ENCODE peak calls at places on chromosomes 6 and 20, in ten cellular contexts. J is GM23248; W is hepatocyte; Q is aorta; A is CD4-positive, alpha-beta memory T cell; D is fibroblast of lung; E is psoas muscle; M is CD4-positive, CD25-positive, alpha-beta regulatory T cell; U is sigmoid colon; O is DND-41. T is an unnamed sample. For H3K27me3, the result is how much of the 10 kb centered on the place peaks cover.

GRCh38 chr20:64106435-64106961 is 867 bp downstream of the NPBWR2 start:
- DNase-seq in M (no peak), E (peak), W (no peak), O (no peak), D (no peak), J (no peak), A (no peak), Q (peak), U (peak), T (peak)

GRCh38 chr6:39366875-39367618 is 44.5 kb upstream of the KCNK16 start:
- DNase-seq in J (peak), E (no peak), U (no peak), O (no peak), Q (no peak), D (no peak), W (no peak), M (no peak), A (no peak), T (no peak)

GRCh38 chr6:105675715-105676397 is 273.0 kb upstream of the PREP start:
- DNase-seq in O (no peak), W (peak), Q (no peak), E (no peak), D (peak), A (no peak), M (no peak), J (peak), U (no peak), T (no peak)

GRCh38 chr6:46612645-46613044 is 40.0 kb downstream of the CYP39A1 start:
- DNase-seq in U (no peak), O (no peak), M (no peak), W (no peak), D (no peak), A (no peak), E (no peak), Q (peak), J (no peak), T (no peak)

GRCh38 chr6:89360415-89360999 is 8.0 kb upstream of the UBE2J1 start:
- DNase-seq in Q (no peak), D (peak), M (peak), A (no peak), U (no peak), E (no peak), W (no peak), J (peak), O (no peak), T (no peak)

GRCh38 chr20:58048096-58048702 is 180.3 kb downstream of the ANKRD60 start:
- DNase-seq in E (no peak), Q (peak), U (no peak), W (peak), J (peak), A (no peak), M (no peak), O (peak), D (peak), T (no peak)

GRCh38 chr6:95248501-95248900 is 328.8 kb upstream of the MANEA start:
- DNase-seq in O (no peak), U (no peak), Q (no peak), W (no peak), A (no peak), E (no peak), D (no peak), J (no peak), M (no peak), T (no peak)

GRCh38 chr6:157246771-157247484 is 76.4 kb downstream of the TMEM242 start:
- DNase-seq in E (no peak), W (no peak), D (no peak), J (no peak), U (no peak), A (no peak), Q (no peak), M (no peak), O (no peak), T (no peak)

GRCh38 chr20:34705383-34706021 is 1.4 kb downstream of the TP53INP2 start:
- DNase-seq in Q (no peak), D (no peak), W (peak), M (no peak), U (no peak), O (no peak), J (peak), A (no peak), E (no peak), T (no peak)

GRCh38 chr20:34074101-34074760 is 37.8 kb downstream of the EIF2S2 start:
- DNase-seq in J (peak), E (no peak), Q (no peak), M (no peak), U (peak), W (no peak), O (no peak), A (no peak), D (no peak), T (no peak)

GRCh38 chr6:82363368-82364086 is at the start of gene TPBG:
- DNase-seq in O (no peak), D (peak), A (peak), J (peak), U (peak), Q (peak), E (peak), W (peak), M (no peak), T (peak)
- H3K27me3 ChIP-seq in O (under half), D (under half), A (under half), J (under half), U (under half), Q (under half), E (under half), W (under half), M (under half), T (under half)

DNA sequence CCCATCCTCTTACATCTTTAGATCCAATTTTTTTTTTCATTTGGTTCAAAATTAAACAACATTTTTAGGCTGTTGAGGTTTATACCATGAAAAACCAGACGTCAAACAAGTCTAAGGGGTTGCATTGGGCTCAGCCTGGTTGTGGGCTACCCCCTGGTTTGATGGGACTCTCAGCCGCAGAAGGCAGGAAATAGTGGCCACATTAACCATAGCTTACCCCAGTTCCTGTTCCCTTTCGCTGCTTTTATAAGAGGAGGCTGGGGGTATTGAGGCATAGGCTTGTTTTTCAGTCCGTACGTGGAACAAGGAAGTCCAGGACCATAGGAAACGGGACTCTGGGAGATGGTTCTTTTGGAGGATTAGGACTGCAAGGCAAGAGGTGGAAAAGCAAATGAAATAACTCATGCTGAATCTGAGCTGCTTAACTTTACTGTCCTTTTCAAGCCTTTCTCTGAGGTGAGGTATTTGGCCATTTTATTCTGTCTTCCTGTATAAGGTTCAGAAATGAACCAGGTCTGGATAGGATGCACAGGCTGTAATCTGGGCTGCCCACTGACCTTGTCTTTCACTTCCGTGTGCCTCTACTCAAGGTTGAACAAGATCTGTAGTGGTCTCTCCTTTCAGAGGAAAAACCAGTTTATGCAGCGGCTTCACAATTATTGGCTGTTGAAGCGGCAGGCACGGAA is 7.7 kb downstream of the BRPF3 start:
- DNase-seq in E (no peak), D (no peak), J (no peak), M (peak), A (peak), O (peak), Q (no peak), W (no peak), U (no peak), T (no peak)
- H3K4me3 ChIP-seq in E (no peak), D (no peak), J (no peak), M (peak), A (peak), O (no peak), Q (no peak), W (no peak), U (no peak), T (no peak)

GRCh38 chr20:60359010-60359409 is 400.8 kb downstream of the CDH26 start:
- DNase-seq in J (no peak), M (no peak), A (no peak), E (no peak), W (no peak), U (no peak), Q (no peak), O (no peak), D (no peak), T (no peak)
- H3K27me3 ChIP-seq in J (under half), M (under half), A (under half), E (under half), W (under half), U (under half), Q (under half), O (under half), D (under half), T (under half)

GRCh38 chr6:53484409-53485280 is 60.3 kb downstream of the GCLC start:
- DNase-seq in U (peak), E (no peak), Q (no peak), W (peak), O (peak), M (peak), D (peak), J (peak), A (peak), T (no peak)
- H3K4me3 ChIP-seq in U (no peak), E (peak), Q (no peak), W (no peak), O (no peak), M (peak), D (no peak), J (no peak), A (no peak), T (no peak)

GRCh38 chr20:45545754-45546453 is 1.3 kb downstream of the EPPIN start:
- DNase-seq in D (peak), M (no peak), O (no peak), A (no peak), U (no peak), W (peak), Q (no peak), E (no peak), J (peak), T (no peak)

GRCh38 chr20:45550765-45551164 is 3.6 kb upstream of the EPPIN start:
- DNase-seq in U (no peak), O (no peak), W (no peak), E (no peak), A (no peak), M (no peak), Q (no peak), J (no peak), D (no peak), T (no peak)

GRCh38 chr20:45547206-45547770 is at the start of gene EPPIN:
- DNase-seq in A (no peak), D (no peak), W (no peak), O (no peak), Q (no peak), U (no peak), E (no peak), M (no peak), J (no peak), T (no peak)

GRCh38 chr20:45545351-45545750 is 1.9 kb downstream of the EPPIN start:
- DNase-seq in J (no peak), W (no peak), D (no peak), E (no peak), M (no peak), U (no peak), Q (no peak), O (no peak), A (no peak), T (no peak)

DNA sequence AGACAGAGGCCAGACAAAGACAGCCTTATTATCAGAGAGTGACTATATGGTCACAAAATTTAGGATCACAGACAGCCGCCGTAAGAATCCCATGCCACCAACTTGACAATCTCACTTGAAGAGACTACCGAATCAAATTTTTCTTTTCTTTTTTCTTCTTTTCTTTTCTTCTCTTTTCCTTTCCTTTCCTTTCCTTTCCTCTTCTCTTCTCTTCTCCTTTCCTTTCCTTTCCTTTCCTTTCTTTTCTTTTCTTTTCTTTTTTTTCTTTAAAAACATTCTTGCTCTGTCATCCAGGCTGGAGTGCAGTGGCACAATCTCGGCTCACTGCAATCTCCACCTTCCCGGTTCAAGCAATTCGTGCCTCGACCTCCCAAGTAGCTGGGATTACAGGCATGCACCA is 1.2 kb upstream of the EPPIN start:
- DNase-seq in O (no peak), Q (no peak), A (no peak), D (no peak), M (no peak), J (no peak), U (no peak), W (no peak), E (no peak), T (no peak)
- H3K27me3 ChIP-seq in O (under half), Q (under half), A (under half), D (under half), M (under half), J (under half), U (under half), W (under half), E (under half), T (under half)

DNA sequence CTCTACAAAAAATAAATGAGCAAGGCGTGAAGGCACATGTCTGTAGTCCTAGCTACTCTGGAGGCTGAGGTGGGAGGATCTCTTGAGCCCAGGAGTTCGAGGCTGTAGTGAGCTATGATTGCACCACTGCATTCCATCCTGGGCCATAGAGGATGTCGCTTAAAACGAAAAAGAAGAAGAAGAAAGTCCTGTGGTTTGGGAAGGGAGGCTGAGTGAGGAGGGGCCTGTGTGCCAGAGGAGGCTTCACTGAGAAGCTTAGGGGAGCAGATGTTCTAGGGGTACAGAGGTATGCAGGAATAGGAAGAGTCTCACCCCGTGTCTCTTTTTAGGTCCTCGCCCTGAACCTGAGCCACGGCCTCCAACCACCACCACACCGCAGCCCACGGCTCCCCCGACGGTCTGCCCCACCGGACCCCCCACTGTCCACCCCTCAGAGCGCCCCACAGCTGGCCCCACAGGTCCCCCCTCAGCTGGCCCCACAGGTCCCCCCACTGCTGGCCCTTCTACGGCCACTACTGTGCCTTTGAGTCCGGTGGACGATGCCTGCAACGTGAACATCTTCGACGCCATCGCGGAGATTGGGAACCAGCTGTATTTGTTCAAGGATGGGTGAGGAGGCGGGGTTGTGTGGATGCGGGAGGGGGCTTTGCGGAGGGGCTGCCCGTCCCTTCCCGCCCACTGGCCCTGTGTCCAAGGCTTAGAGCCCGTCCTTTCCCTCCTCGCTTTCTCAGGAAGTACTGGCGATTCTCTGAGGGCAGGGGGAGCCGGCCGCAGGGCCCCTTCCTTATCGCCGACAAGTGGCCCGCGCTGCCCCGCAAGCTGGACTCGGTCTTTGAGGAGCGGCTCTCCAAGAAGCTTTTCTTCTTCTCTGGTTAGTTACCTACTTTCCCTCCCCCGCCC is 4.5 kb downstream of the MMP9 start:
- DNase-seq in E (no peak), M (no peak), O (no peak), J (no peak), U (no peak), Q (no peak), W (no peak), A (no peak), D (no peak), T (no peak)
- H3K4me3 ChIP-seq in E (no peak), M (no peak), O (no peak), J (no peak), U (no peak), Q (no peak), W (no peak), A (peak), D (no peak), T (no peak)

GRCh38 chr6:37536462-37537225 is 37.0 kb upstream of the CCDC167 start:
- DNase-seq in U (no peak), O (no peak), Q (no peak), D (no peak), W (no peak), M (no peak), E (no peak), J (no peak), A (no peak), T (no peak)

GRCh38 chr6:37531026-37531425 is 31.3 kb upstream of the CCDC167 start:
- DNase-seq in O (no peak), Q (no peak), J (peak), U (no peak), W (no peak), A (no peak), M (no peak), D (peak), E (no peak), T (no peak)

GRCh38 chr6:37535701-37536461 is 36.2 kb upstream of the CCDC167 start:
- DNase-seq in Q (no peak), J (peak), U (no peak), D (no peak), M (no peak), A (no peak), E (no peak), O (no peak), W (peak), T (no peak)

GRCh38 chr6:37530294-37530693 is 30.6 kb upstream of the CCDC167 start:
- DNase-seq in A (no peak), J (peak), M (no peak), E (no peak), Q (no peak), W (no peak), O (no peak), U (no peak), D (no peak), T (no peak)

DNA sequence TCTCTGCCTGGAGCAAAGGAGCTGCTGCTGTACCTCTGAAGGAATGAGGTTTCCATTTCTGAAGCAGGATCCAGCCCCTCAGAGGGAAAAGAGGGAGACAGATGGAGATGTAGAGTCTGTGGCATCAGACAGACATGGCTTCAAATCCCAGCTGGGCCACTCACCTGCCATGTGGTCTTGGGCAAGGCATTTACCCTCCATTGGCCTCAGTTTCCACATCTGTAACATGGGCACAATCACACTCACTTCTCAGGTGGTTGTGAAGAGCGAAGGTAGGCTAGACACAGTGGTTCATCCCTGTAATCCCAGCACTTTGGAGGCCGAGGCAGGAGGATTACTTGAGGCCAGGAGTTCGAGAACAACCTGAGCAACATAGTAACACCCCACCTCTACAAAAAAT is 32.4 kb upstream of the CCDC167 start:
- DNase-seq in W (no peak), J (no peak), M (no peak), A (no peak), U (no peak), Q (no peak), E (no peak), O (no peak), D (no peak), T (no peak)
- H3K27me3 ChIP-seq in W (half or more), J (half or more), M (under half), A (under half), U (under half), Q (under half), E (under half), O (under half), D (half or more), T (half or more)

GRCh38 chr20:300345-300744 is 3.0 kb downstream of the ZCCHC3 start:
- DNase-seq in U (no peak), O (no peak), A (no peak), J (peak), D (no peak), M (no peak), W (no peak), E (no peak), Q (peak), T (no peak)
- H3K4me3 ChIP-seq in U (peak), O (peak), A (no peak), J (peak), D (peak), M (peak), W (peak), E (peak), Q (no peak), T (peak)

DNA sequence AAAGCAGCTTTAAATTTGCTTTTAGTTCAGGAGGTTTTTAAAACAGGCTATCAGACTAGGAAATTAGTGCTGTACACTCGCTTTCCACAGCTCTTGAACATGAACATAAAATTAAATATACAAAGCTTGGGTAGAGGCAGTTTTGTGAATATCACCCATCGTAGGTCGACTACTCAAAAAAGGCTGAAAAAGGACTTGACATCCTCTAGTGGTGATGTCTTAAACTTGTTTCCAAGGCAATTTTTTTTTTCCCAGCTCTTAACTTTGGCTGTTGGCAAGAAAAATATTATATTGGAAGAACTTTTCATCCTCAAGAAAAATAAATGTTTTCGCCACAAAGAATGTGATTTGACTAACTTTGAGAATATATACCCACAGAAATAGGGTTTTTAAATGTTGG is 2.9 kb downstream of the MAP7 start:
- DNase-seq in E (no peak), M (no peak), J (peak), W (peak), O (no peak), D (peak), A (no peak), U (no peak), Q (no peak), T (no peak)
- H3K27me3 ChIP-seq in E (under half), M (under half), J (under half), W (under half), O (under half), D (under half), A (under half), U (under half), Q (under half), T (under half)

GRCh38 chr20:3784863-3785239 is 1.7 kb downstream of the CENPB start:
- DNase-seq in U (no peak), M (no peak), Q (no peak), W (no peak), A (no peak), J (no peak), D (no peak), O (no peak), E (peak), T (no peak)
- H3K4me3 ChIP-seq in U (peak), M (no peak), Q (no peak), W (no peak), A (no peak), J (peak), D (peak), O (peak), E (peak), T (peak)

T was measured in lower lobe of right lung.